ENCODE peak calls at places on chromosomes 1 and 21, in ten cellular contexts. One of them, this sample, is unnamed.

GRCh38 chr1:234533975-234534876 is 55.2 kb upstream of the TARBP1 start:
- DNase-seq in GM12864: no peak
- DNase-seq in HFF-Myc: peak
- DNase-seq in tibial artery: peak
- DNase-seq in fibroblast of lung: peak
- DNase-seq in CD8-positive, alpha-beta T cell: no peak
- DNase-seq in GM06990: no peak
- DNase-seq in endothelial cell: no peak
- DNase-seq in neural progenitor cell: no peak
- DNase-seq in right lobe of liver: peak
- DNase-seq in this sample: no peak

GRCh38 chr1:54835970-54836369 is 34.8 kb upstream of the TTC22 start:
- DNase-seq in GM12864: no peak
- DNase-seq in HFF-Myc: no peak
- DNase-seq in tibial artery: no peak
- DNase-seq in fibroblast of lung: no peak
- DNase-seq in CD8-positive, alpha-beta T cell: peak
- DNase-seq in GM06990: no peak
- DNase-seq in endothelial cell: no peak
- DNase-seq in neural progenitor cell: no peak
- DNase-seq in right lobe of liver: no peak
- DNase-seq in this sample: no peak

GRCh38 chr1:242610209-242610608 is 85.7 kb upstream of the PLD5 start:
- DNase-seq in GM12864: no peak
- DNase-seq in HFF-Myc: no peak
- DNase-seq in tibial artery: no peak
- DNase-seq in fibroblast of lung: no peak
- DNase-seq in CD8-positive, alpha-beta T cell: no peak
- DNase-seq in GM06990: no peak
- DNase-seq in endothelial cell: no peak
- DNase-seq in neural progenitor cell: no peak
- DNase-seq in right lobe of liver: no peak
- DNase-seq in this sample: no peak

GRCh38 chr1:225733254-225733653 is 44.4 kb upstream of the SRP9 start:
- DNase-seq in GM12864: no peak
- DNase-seq in HFF-Myc: no peak
- DNase-seq in tibial artery: no peak
- DNase-seq in fibroblast of lung: no peak
- DNase-seq in CD8-positive, alpha-beta T cell: no peak
- DNase-seq in GM06990: no peak
- DNase-seq in endothelial cell: no peak
- DNase-seq in neural progenitor cell: no peak
- DNase-seq in right lobe of liver: peak
- DNase-seq in this sample: no peak

GRCh38 chr1:31227891-31228290 is 11.8 kb downstream of the NKAIN1 start:
- DNase-seq in GM12864: no peak
- DNase-seq in HFF-Myc: no peak
- DNase-seq in tibial artery: no peak
- DNase-seq in fibroblast of lung: peak
- DNase-seq in CD8-positive, alpha-beta T cell: no peak
- DNase-seq in GM06990: no peak
- DNase-seq in endothelial cell: no peak
- DNase-seq in neural progenitor cell: peak
- DNase-seq in right lobe of liver: no peak
- DNase-seq in this sample: no peak

GRCh38 chr21:35616090-35616489 is 444.2 kb downstream of the SETD4 start:
- DNase-seq in GM12864: no peak
- DNase-seq in HFF-Myc: no peak
- DNase-seq in tibial artery: no peak
- DNase-seq in fibroblast of lung: peak
- DNase-seq in CD8-positive, alpha-beta T cell: no peak
- DNase-seq in GM06990: no peak
- DNase-seq in endothelial cell: no peak
- DNase-seq in neural progenitor cell: no peak
- DNase-seq in right lobe of liver: no peak
- DNase-seq in this sample: no peak

GRCh38 chr1:115142616-115143015 is 53.3 kb upstream of the TSPAN2 start:
- DNase-seq in GM12864: no peak
- DNase-seq in HFF-Myc: no peak
- DNase-seq in tibial artery: no peak
- DNase-seq in fibroblast of lung: peak
- DNase-seq in CD8-positive, alpha-beta T cell: no peak
- DNase-seq in GM06990: no peak
- DNase-seq in endothelial cell: no peak
- DNase-seq in neural progenitor cell: no peak
- DNase-seq in right lobe of liver: no peak
- DNase-seq in this sample: no peak

GRCh38 chr1:240210026-240210425 is 118.3 kb downstream of the FMN2 start:
- DNase-seq in GM12864: no peak
- DNase-seq in HFF-Myc: no peak
- DNase-seq in tibial artery: no peak
- DNase-seq in fibroblast of lung: peak
- DNase-seq in CD8-positive, alpha-beta T cell: no peak
- DNase-seq in GM06990: no peak
- DNase-seq in endothelial cell: no peak
- DNase-seq in neural progenitor cell: no peak
- DNase-seq in right lobe of liver: no peak
- DNase-seq in this sample: no peak

GRCh38 chr21:44910229-44911065 is 10.3 kb downstream of the ITGB2 start:
- DNase-seq in GM12864: no peak
- DNase-seq in HFF-Myc: no peak
- DNase-seq in tibial artery: no peak
- DNase-seq in fibroblast of lung: no peak
- DNase-seq in CD8-positive, alpha-beta T cell: no peak
- DNase-seq in GM06990: no peak
- DNase-seq in endothelial cell: no peak
- DNase-seq in neural progenitor cell: no peak
- DNase-seq in right lobe of liver: no peak
- DNase-seq in this sample: no peak

GRCh38 chr21:44909719-44910118 is 11.0 kb downstream of the ITGB2 start:
- DNase-seq in GM12864: no peak
- DNase-seq in HFF-Myc: no peak
- DNase-seq in tibial artery: no peak
- DNase-seq in fibroblast of lung: no peak
- DNase-seq in CD8-positive, alpha-beta T cell: no peak
- DNase-seq in GM06990: no peak
- DNase-seq in endothelial cell: no peak
- DNase-seq in neural progenitor cell: no peak
- DNase-seq in right lobe of liver: no peak
- DNase-seq in this sample: no peak

GRCh38 chr21:44911066-44911383 is 9.7 kb downstream of the ITGB2 start:
- DNase-seq in GM12864: no peak
- DNase-seq in HFF-Myc: no peak
- DNase-seq in tibial artery: no peak
- DNase-seq in fibroblast of lung: no peak
- DNase-seq in CD8-positive, alpha-beta T cell: no peak
- DNase-seq in GM06990: no peak
- DNase-seq in endothelial cell: no peak
- DNase-seq in neural progenitor cell: no peak
- DNase-seq in right lobe of liver: no peak
- DNase-seq in this sample: no peak

GRCh38 chr21:44912158-44912473 is 8.6 kb downstream of the ITGB2 start:
- DNase-seq in GM12864: no peak
- DNase-seq in HFF-Myc: no peak
- DNase-seq in tibial artery: no peak
- DNase-seq in fibroblast of lung: no peak
- DNase-seq in CD8-positive, alpha-beta T cell: no peak
- DNase-seq in GM06990: no peak
- DNase-seq in endothelial cell: no peak
- DNase-seq in neural progenitor cell: no peak
- DNase-seq in right lobe of liver: peak
- DNase-seq in this sample: no peak

GRCh38 chr21:44911384-44912157 is 9.1 kb downstream of the ITGB2 start:
- DNase-seq in GM12864: no peak
- DNase-seq in HFF-Myc: no peak
- DNase-seq in tibial artery: peak
- DNase-seq in fibroblast of lung: no peak
- DNase-seq in CD8-positive, alpha-beta T cell: peak
- DNase-seq in GM06990: no peak
- DNase-seq in endothelial cell: no peak
- DNase-seq in neural progenitor cell: no peak
- DNase-seq in right lobe of liver: peak
- DNase-seq in this sample: peak
- TF ChIP-seq CTCF in GM12864: peak
- TF ChIP-seq CTCF in HFF-Myc: peak
- TF ChIP-seq CTCF in tibial artery: peak
- TF ChIP-seq CTCF in fibroblast of lung: no peak
- TF ChIP-seq CTCF in CD8-positive, alpha-beta T cell: peak
- TF ChIP-seq CTCF in GM06990: no peak
- TF ChIP-seq CTCF in endothelial cell: no peak
- TF ChIP-seq CTCF in neural progenitor cell: peak
- TF ChIP-seq CTCF in right lobe of liver: peak
- TF ChIP-seq CTCF in this sample: peak

GRCh38 chr1:212412374-212412773 is 2.3 kb downstream of the PACC1 start:
- DNase-seq in GM12864: no peak
- DNase-seq in HFF-Myc: no peak
- DNase-seq in tibial artery: no peak
- DNase-seq in fibroblast of lung: no peak
- DNase-seq in CD8-positive, alpha-beta T cell: no peak
- DNase-seq in GM06990: no peak
- DNase-seq in endothelial cell: no peak
- DNase-seq in neural progenitor cell: no peak
- DNase-seq in right lobe of liver: no peak
- DNase-seq in this sample: peak

GRCh38 chr1:212415107-212415841 is 588 bp upstream of the PACC1 start:
- DNase-seq in GM12864: no peak
- DNase-seq in HFF-Myc: no peak
- DNase-seq in tibial artery: no peak
- DNase-seq in fibroblast of lung: no peak
- DNase-seq in CD8-positive, alpha-beta T cell: no peak
- DNase-seq in GM06990: peak
- DNase-seq in endothelial cell: no peak
- DNase-seq in neural progenitor cell: no peak
- DNase-seq in right lobe of liver: no peak
- DNase-seq in this sample: peak

GRCh38 chr1:212410231-212410825 is 4.4 kb downstream of the PACC1 start:
- DNase-seq in GM12864: no peak
- DNase-seq in HFF-Myc: no peak
- DNase-seq in tibial artery: no peak
- DNase-seq in fibroblast of lung: no peak
- DNase-seq in CD8-positive, alpha-beta T cell: no peak
- DNase-seq in GM06990: no peak
- DNase-seq in endothelial cell: no peak
- DNase-seq in neural progenitor cell: no peak
- DNase-seq in right lobe of liver: no peak
- DNase-seq in this sample: no peak

GRCh38 chr1:212413902-212414327 is 771 bp downstream of the PACC1 start:
- DNase-seq in GM12864: no peak
- DNase-seq in HFF-Myc: no peak
- DNase-seq in tibial artery: no peak
- DNase-seq in fibroblast of lung: peak
- DNase-seq in CD8-positive, alpha-beta T cell: no peak
- DNase-seq in GM06990: no peak
- DNase-seq in endothelial cell: no peak
- DNase-seq in neural progenitor cell: peak
- DNase-seq in right lobe of liver: no peak
- DNase-seq in this sample: peak

DNA sequence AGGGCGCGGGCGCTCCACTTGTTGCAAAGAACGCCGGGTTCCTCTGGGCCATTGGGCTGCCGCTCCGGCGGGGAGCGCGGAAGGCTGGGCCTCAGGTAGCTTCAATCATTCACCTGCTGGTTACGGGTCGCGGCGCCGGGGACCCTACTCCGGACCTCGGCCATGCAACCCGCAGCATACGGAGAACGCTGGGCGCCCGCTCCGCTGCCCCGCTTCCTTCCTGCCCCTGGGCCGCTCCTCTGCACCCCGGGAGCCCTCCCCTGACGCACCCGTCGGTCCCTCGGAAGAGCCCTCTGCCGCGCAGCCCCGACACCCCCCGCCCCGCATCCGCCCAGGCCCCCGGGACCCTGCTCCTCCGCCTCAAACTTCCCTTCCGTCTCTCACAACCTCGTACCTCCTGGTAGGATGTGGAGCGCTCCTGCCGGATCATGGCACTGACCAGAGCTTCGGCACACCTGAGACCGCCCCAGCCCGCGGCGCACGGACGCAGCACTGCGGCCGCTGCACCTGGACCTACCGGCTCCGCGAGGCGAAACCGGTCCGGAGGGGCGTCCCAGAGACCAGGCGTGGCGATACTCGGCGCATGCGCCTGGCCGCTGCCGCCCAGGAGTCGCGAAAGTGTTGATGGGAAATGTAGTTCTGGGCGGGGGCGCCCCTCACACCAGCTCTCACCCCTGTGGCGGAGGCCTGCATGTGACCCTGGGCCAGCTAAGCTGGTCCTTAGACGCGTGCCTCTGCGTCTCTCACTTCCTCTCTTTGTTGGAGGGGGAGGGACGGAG is at the start of gene PACC1:
- DNase-seq in GM12864: peak
- DNase-seq in HFF-Myc: peak
- DNase-seq in tibial artery: peak
- DNase-seq in fibroblast of lung: peak
- DNase-seq in CD8-positive, alpha-beta T cell: peak
- DNase-seq in GM06990: peak
- DNase-seq in endothelial cell: peak
- DNase-seq in neural progenitor cell: peak
- DNase-seq in right lobe of liver: peak
- DNase-seq in this sample: peak
- TF ChIP-seq CTCF in GM12864: peak
- TF ChIP-seq CTCF in HFF-Myc: no peak
- TF ChIP-seq CTCF in tibial artery: no peak
- TF ChIP-seq CTCF in fibroblast of lung: no peak
- TF ChIP-seq CTCF in CD8-positive, alpha-beta T cell: no peak
- TF ChIP-seq CTCF in GM06990: no peak
- TF ChIP-seq CTCF in endothelial cell: no peak
- TF ChIP-seq CTCF in neural progenitor cell: peak
- TF ChIP-seq CTCF in right lobe of liver: no peak
- TF ChIP-seq CTCF in this sample: no peak

DNA sequence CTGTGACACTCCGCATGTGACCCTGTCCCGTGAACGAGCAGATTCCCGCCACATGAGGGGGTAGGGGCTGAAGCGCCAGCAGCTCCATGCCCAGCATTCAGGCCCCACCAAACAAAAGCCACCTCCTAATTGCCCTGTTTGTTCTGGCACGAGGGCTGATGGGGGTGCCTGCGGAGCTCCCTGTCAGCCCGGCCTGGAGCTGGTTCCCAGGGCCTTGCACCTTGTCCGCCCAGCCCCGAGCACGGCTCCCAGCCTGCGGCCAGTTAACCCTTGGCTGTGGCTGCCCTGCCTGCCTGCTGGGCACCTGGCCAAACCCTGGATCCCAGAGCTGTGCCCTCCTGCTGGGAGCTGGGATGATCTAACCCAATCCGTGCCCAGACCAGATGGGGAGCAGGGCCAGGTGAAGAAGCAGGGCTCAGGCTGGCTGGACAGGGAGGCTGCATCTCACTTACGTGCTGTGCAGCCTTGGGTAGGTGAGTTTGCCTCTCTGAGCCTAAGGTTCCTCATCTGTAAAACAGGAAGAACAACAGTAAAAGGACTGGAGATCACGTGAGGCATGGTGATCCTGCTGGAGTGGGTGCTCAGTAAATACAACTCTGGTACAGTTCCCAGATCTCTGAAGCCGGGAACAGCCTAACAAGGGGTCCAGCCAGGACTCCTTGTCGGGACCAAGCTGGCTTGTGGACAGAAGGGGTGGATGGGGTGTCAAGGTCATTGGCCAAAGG is 110.9 kb upstream of the IFFO2 start:
- DNase-seq in GM12864: no peak
- DNase-seq in HFF-Myc: no peak
- DNase-seq in tibial artery: no peak
- DNase-seq in fibroblast of lung: no peak
- DNase-seq in CD8-positive, alpha-beta T cell: no peak
- DNase-seq in GM06990: no peak
- DNase-seq in endothelial cell: peak
- DNase-seq in neural progenitor cell: peak
- DNase-seq in right lobe of liver: peak
- DNase-seq in this sample: no peak
- TF ChIP-seq CTCF in GM12864: no peak
- TF ChIP-seq CTCF in HFF-Myc: no peak
- TF ChIP-seq CTCF in tibial artery: no peak
- TF ChIP-seq CTCF in fibroblast of lung: no peak
- TF ChIP-seq CTCF in CD8-positive, alpha-beta T cell: no peak
- TF ChIP-seq CTCF in GM06990: no peak
- TF ChIP-seq CTCF in endothelial cell: no peak
- TF ChIP-seq CTCF in neural progenitor cell: peak
- TF ChIP-seq CTCF in right lobe of liver: no peak
- TF ChIP-seq CTCF in this sample: no peak

GRCh38 chr1:39407889-39408640 is 83.4 kb upstream of the BMP8A start:
- DNase-seq in GM12864: no peak
- DNase-seq in HFF-Myc: no peak
- DNase-seq in tibial artery: no peak
- DNase-seq in fibroblast of lung: no peak
- DNase-seq in CD8-positive, alpha-beta T cell: no peak
- DNase-seq in GM06990: no peak
- DNase-seq in endothelial cell: no peak
- DNase-seq in neural progenitor cell: peak
- DNase-seq in right lobe of liver: no peak
- DNase-seq in this sample: no peak
- TF ChIP-seq CTCF in GM12864: no peak
- TF ChIP-seq CTCF in HFF-Myc: no peak
- TF ChIP-seq CTCF in tibial artery: no peak
- TF ChIP-seq CTCF in fibroblast of lung: no peak
- TF ChIP-seq CTCF in CD8-positive, alpha-beta T cell: no peak
- TF ChIP-seq CTCF in GM06990: no peak
- TF ChIP-seq CTCF in endothelial cell: no peak
- TF ChIP-seq CTCF in neural progenitor cell: peak
- TF ChIP-seq CTCF in right lobe of liver: no peak
- TF ChIP-seq CTCF in this sample: no peak

This sample was measured in GM13976.